ENCODE peak calls at places on chromosomes 5 and 9, in six cellular contexts. E, N, C, L, X and B are unnamed samples.

GRCh38 chr9:74570879-74571512 is 73.9 kb downstream of the RORB start:
- DNase-seq in E (no peak), N (no peak), C (no peak), L (peak; percentile 33), X (no peak), B (peak; percentile 39)

GRCh38 chr9:128406848-128407391 is 13.7 kb upstream of the CERCAM start:
- DNase-seq in E (no peak), N (no peak), C (no peak), L (no peak), X (no peak), B (no peak)

GRCh38 chr5:174222891-174223290 is 177.4 kb downstream of the NSG2 start:
- DNase-seq in E (no peak), N (no peak), C (no peak), L (no peak), X (no peak), B (no peak)

GRCh38 chr9:133972041-133972970 is 19.8 kb downstream of the VAV2 start:
- DNase-seq in E (no peak), N (peak; percentile 19), C (no peak), L (no peak), X (no peak), B (no peak)

GRCh38 chr5:88824892-88825781 is 57.8 kb downstream of the MEF2C start:
- DNase-seq in E (peak; percentile 88), N (no peak), C (no peak), L (no peak), X (no peak), B (peak; percentile 94)

GRCh38 chr5:170641589-170642031 is 137.8 kb downstream of the KCNIP1 start:
- DNase-seq in E (no peak), N (no peak), C (no peak), L (no peak), X (no peak), B (no peak)

GRCh38 chr5:75753182-75753581 is 35.9 kb upstream of the POC5 start:
- DNase-seq in E (no peak), N (no peak), C (no peak), L (no peak), X (no peak), B (no peak)

GRCh38 chr9:123081824-123082223 is 48.4 kb downstream of the GPR21 start:
- DNase-seq in E (peak; percentile 15), N (peak; percentile 40), C (no peak), L (peak; percentile 50), X (no peak), B (peak; percentile 68)

GRCh38 chr9:35510745-35511428 is 21.0 kb downstream of the RUSC2 start:
- DNase-seq in E (peak; percentile 66), N (no peak), C (no peak), L (peak; percentile 91), X (no peak), B (peak; percentile 84)

GRCh38 chr9:30258079-30258478 is 2126.4 kb upstream of the ACO1 start:
- DNase-seq in E (no peak), N (no peak), C (no peak), L (peak; percentile 6), X (no peak), B (no peak)

GRCh38 chr5:88245241-88245892 is 23.3 kb downstream of the TMEM161B start:
- DNase-seq in E (no peak), N (no peak), C (no peak), L (no peak), X (no peak), B (no peak)

GRCh38 chr5:54884195-54884536 is 101.2 kb downstream of the ESM1 start:
- DNase-seq in E (no peak), N (no peak), C (no peak), L (no peak), X (no peak), B (no peak)

GRCh38 chr9:6444108-6444507 is 31.1 kb downstream of the UHRF2 start:
- DNase-seq in E (no peak), N (no peak), C (no peak), L (no peak), X (no peak), B (no peak)

GRCh38 chr9:137426018-137426681 is 3.0 kb downstream of the NOXA1 start:
- DNase-seq in E (no peak), N (no peak), C (no peak), L (no peak), X (no peak), B (no peak)

GRCh38 chr9:8365029-8365428 is 565.5 kb upstream of the DMAC1 start:
- DNase-seq in E (peak; percentile 24), N (no peak), C (no peak), L (peak; percentile 38), X (no peak), B (no peak)

GRCh38 chr9:98231770-98232478 is 23.5 kb downstream of the TBC1D2 start:
- DNase-seq in E (no peak), N (no peak), C (no peak), L (peak; percentile 84), X (no peak), B (no peak)

GRCh38 chr5:79499640-79500273 is 14.2 kb downstream of the HOMER1 start:
- DNase-seq in E (no peak), N (no peak), C (no peak), L (no peak), X (no peak), B (no peak)

GRCh38 chr5:150765789-150766149 is 7.0 kb upstream of the DCTN4 start:
- DNase-seq in E (no peak), N (no peak), C (no peak), L (no peak), X (no peak), B (no peak)

GRCh38 chr9:69223605-69224004 is 49.5 kb downstream of the TJP2 start:
- DNase-seq in E (peak; percentile 32), N (no peak), C (no peak), L (peak; percentile 60), X (no peak), B (peak; percentile 75)

GRCh38 chr9:91900057-91900816 is 49.8 kb downstream of the ROR2 start:
- DNase-seq in E (no peak), N (peak; percentile 86), C (no peak), L (no peak), X (no peak), B (no peak)

GRCh38 chr9:9004844-9005243 is 1205.3 kb upstream of the DMAC1 start:
- DNase-seq in E (no peak), N (no peak), C (no peak), L (no peak), X (no peak), B (no peak)

GRCh38 chr5:60701317-60701988 is 1.5 kb upstream of the DEPDC1B start:
- DNase-seq in E (no peak), N (no peak), C (no peak), L (no peak), X (no peak), B (peak; percentile 19)

GRCh38 chr5:110354341-110354740 is 372.1 kb downstream of the TMEM232 start:
- DNase-seq in E (no peak), N (no peak), C (no peak), L (no peak), X (no peak), B (no peak)